ENCODE peak calls at places on chromosomes 3 and 15, in five cellular contexts. J is lower leg skin, W is Panc1, K is ovary, T is GM06990. C is an unnamed sample.

GRCh38 chr3:50405249-50405648 is 45.9 kb upstream of the TMEM115 start:
- DNase-seq in K (no peak), W (no peak), T (no peak), J (no peak), C (peak)

GRCh38 chr3:98553751-98554150 is 22.0 kb downstream of the GPR15 start:
- DNase-seq in K (no peak), J (no peak), W (no peak), T (no peak), C (no peak)

GRCh38 chr3:141561426-141562034 is 74.7 kb downstream of the RASA2 start:
- DNase-seq in W (peak), T (peak), K (no peak), J (peak), C (peak)

GRCh38 chr15:66482539-66482938 is 15.0 kb downstream of the SNAPC5 start:
- DNase-seq in T (no peak), J (no peak), K (no peak), W (no peak), C (no peak)

GRCh38 chr3:118889691-118890090 is 145.0 kb downstream of the IGSF11 start:
- DNase-seq in J (no peak), K (no peak), W (no peak), T (no peak), C (no peak)

GRCh38 chr3:89560546-89560945 is 453.1 kb downstream of the EPHA3 start:
- DNase-seq in K (no peak), T (no peak), J (no peak), W (no peak), C (no peak)

GRCh38 chr3:192444096-192444790 is 283.1 kb downstream of the FGF12 start:
- DNase-seq in K (peak), J (peak), T (peak), W (peak), C (peak)

GRCh38 chr3:128870327-128870726 is 9.1 kb upstream of the ACAD9 start:
- DNase-seq in W (no peak), K (no peak), J (no peak), T (no peak), C (no peak)

GRCh38 chr3:192577271-192577670 is 150.1 kb downstream of the FGF12 start:
- DNase-seq in K (no peak), W (no peak), J (no peak), T (no peak), C (no peak)

GRCh38 chr3:194383276-194383940 is 13.9 kb upstream of the LRRC15 start:
- DNase-seq in J (no peak), W (no peak), T (no peak), K (no peak), C (no peak)

GRCh38 chr15:85950101-85950500 is 129.6 kb upstream of the AGBL1 start:
- DNase-seq in K (no peak), T (peak), W (no peak), J (no peak), C (no peak)

GRCh38 chr15:47750030-47750739 is 32.9 kb downstream of the SEMA6D start:
- DNase-seq in T (no peak), W (no peak), K (no peak), J (no peak), C (peak)

GRCh38 chr3:87228316-87228715 is 1.2 kb downstream of the CHMP2B start:
- DNase-seq in K (no peak), W (no peak), T (no peak), J (no peak), C (peak)

GRCh38 chr3:116440196-116440595 is 5.1 kb downstream of the LSAMP start:
- DNase-seq in K (no peak), T (no peak), W (no peak), J (no peak), C (peak)

GRCh38 chr3:178482981-178483380 is 53.3 kb upstream of the KCNMB2 start:
- DNase-seq in K (no peak), J (no peak), W (no peak), T (no peak), C (no peak)

GRCh38 chr15:69172854-69173253 is 12.4 kb downstream of the GLCE start:
- DNase-seq in T (no peak), K (no peak), W (no peak), J (no peak), C (peak)

GRCh38 chr15:95032181-95032580 is 800.8 kb downstream of the MCTP2 start:
- DNase-seq in J (no peak), K (no peak), W (no peak), T (no peak), C (no peak)

GRCh38 chr3:133840055-133840737 is 34.6 kb downstream of the SRPRB start:
- DNase-seq in T (no peak), W (no peak), K (no peak), J (no peak), C (no peak)

GRCh38 chr15:83571820-83572707 is 81.9 kb upstream of the ADAMTSL3 start:
- DNase-seq in T (no peak), K (no peak), J (no peak), W (no peak), C (peak)

GRCh38 chr15:63981596-63982320 is 64.5 kb downstream of the DAPK2 start:
- DNase-seq in W (no peak), T (no peak), J (no peak), K (no peak), C (peak)

GRCh38 chr15:88072598-88073385 is 183.7 kb downstream of the NTRK3 start:
- DNase-seq in T (no peak), J (no peak), K (no peak), W (no peak), C (no peak)

GRCh38 chr15:52540374-52541012 is 11.8 kb upstream of the MYO5A start:
- DNase-seq in W (no peak), T (no peak), K (no peak), J (no peak), C (no peak)

GRCh38 chr3:162538906-162539305 is 1042.3 kb downstream of the OTOL1 start:
- DNase-seq in J (no peak), T (no peak), K (no peak), W (no peak), C (no peak)
- TF ChIP-seq CTCF in J (no peak), T (no peak), K (no peak), W (no peak), C (no peak)

DNA sequence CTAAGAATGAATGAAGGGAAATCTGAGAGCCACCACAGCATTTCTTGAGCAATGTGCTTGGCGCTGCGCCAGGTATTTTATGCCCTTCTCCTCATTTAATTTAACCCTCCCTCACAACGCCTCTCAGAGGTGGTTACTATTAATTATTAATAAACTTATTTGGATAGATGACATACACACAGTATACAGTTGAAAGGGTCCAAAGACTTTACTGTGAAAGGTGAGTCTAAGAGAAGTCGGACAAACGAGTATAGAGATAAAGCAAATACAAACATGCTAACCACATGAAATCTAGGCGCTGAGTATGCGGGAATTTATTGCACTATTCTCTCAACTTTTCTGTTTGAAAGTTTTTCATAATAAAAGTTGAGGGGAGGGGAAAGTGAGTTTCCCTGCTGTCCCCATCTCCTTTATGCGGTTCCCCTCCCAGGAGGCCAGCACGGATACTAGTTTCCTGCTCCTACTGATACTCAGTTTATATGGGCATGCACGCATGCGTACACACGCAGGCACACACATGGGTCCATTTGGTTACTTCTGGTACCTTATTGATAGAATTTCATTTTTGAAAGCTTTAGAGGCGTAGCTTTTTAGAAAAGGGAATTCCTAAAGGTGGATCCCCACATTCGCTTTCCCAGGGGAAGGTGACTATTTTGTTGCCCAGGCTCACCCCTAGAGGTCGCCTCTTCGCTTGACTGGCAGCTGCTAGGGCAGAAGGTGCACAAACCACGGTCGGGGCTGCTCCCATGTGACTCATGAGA is 28.5 kb upstream of the KCTD6 start:
- DNase-seq in W (no peak), T (no peak), J (peak), K (peak), C (peak)
- H3K4me3 ChIP-seq in W (peak), T (no peak), J (no peak), K (peak), C (no peak)

DNA sequence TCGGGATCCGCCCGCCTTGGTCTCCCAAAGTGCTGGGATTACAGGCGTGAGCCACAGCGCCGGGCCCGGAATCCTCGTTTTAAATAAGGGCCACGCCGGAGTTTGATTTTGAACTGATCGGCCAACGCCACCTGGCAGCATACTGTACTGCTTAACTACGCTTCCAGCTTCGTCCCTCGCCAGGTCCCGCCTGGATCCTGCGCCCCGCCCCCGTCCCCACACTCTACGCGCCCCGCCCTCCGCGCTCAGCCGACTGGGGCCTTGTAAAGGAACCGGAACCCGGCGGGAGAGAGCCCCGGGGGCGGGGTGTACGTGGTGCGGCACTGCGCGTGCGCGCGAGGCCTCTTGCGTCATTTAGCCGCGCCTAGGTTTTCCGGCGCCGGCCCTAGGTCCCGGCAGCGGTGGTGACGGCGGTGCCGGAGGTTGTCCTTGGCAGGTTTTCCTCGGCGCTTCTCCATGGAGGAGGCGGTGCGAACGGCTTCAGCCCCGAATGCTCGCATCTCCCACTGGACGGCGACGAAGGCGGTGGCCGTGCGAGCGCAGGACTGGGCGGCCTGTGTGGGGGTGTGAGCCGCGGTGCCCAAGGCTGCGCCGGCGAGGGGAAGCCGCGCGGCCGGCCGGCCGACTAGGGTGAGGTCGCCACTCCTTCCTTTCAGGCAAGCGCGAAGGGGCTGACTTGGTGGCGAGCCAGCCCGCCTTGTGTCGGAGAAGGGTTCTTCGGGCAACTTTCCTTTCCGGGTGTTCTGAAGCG is at the start of gene NIPA2:
- DNase-seq in T (peak), K (peak), J (peak), W (peak), C (peak)
- TF ChIP-seq CTCF in T (peak), K (no peak), J (no peak), W (no peak), C (peak)

GRCh38 chr15:28948036-28948435 is 62.3 kb downstream of the APBA2 start:
- DNase-seq in K (peak), T (no peak), J (no peak), W (no peak), C (no peak)
- H3K4me3 ChIP-seq in K (no peak), T (no peak), J (no peak), W (no peak), C (no peak)

GRCh38 chr3:138042043-138042442 is 32.1 kb downstream of the CLDN18 start:
- DNase-seq in W (no peak), K (no peak), T (no peak), J (no peak), C (peak)

GRCh38 chr3:138043266-138044029 is 33.5 kb downstream of the CLDN18 start:
- DNase-seq in K (no peak), W (no peak), J (no peak), T (no peak), C (peak)

GRCh38 chr3:138034918-138035317 is 25.0 kb downstream of the CLDN18 start:
- DNase-seq in T (no peak), W (no peak), K (no peak), J (no peak), C (peak)

GRCh38 chr3:138036572-138036971 is 26.6 kb downstream of the CLDN18 start:
- DNase-seq in T (no peak), J (no peak), W (no peak), K (no peak), C (no peak)

GRCh38 chr3:138038725-138039462 is 28.9 kb downstream of the CLDN18 start:
- DNase-seq in W (no peak), K (no peak), J (no peak), T (no peak), C (no peak)
- TF ChIP-seq CTCF in W (no peak), K (no peak), J (no peak), T (no peak), C (no peak)

GRCh38 chr3:195914648-195915473 is 6.5 kb upstream of the TNK2 start:
- DNase-seq in W (peak), T (peak), K (peak), J (peak), C (peak)
- H3K4me3 ChIP-seq in W (peak), T (no peak), K (no peak), J (no peak), C (peak)

GRCh38 chr15:80483656-80484055 is 79.5 kb downstream of the ARNT2 start:
- DNase-seq in K (no peak), J (no peak), T (no peak), W (no peak), C (no peak)

GRCh38 chr15:80482686-80483085 is 78.5 kb downstream of the ARNT2 start:
- DNase-seq in W (no peak), K (no peak), T (no peak), J (no peak), C (no peak)

GRCh38 chr15:80487884-80488283 is 83.7 kb downstream of the ARNT2 start:
- DNase-seq in K (no peak), W (no peak), J (no peak), T (no peak), C (no peak)

GRCh38 chr15:80485370-80486164 is 81.4 kb downstream of the ARNT2 start:
- DNase-seq in W (no peak), K (no peak), T (no peak), J (no peak), C (peak)

GRCh38 chr15:80484312-80484981 is 80.3 kb downstream of the ARNT2 start:
- DNase-seq in W (no peak), T (no peak), K (no peak), J (no peak), C (no peak)
- TF ChIP-seq CTCF in W (no peak), T (no peak), K (no peak), J (no peak), C (no peak)